ENCODE peak calls at places on chromosomes 12 and 14, in four cellular contexts. L is fibroblast of lung, G is neural progenitor cell, U is GM23248. I is an unnamed sample.

GRCh38 chr14:94584591-94585280 is 3.5 kb downstream of the SERPINA5 start:
- DNase-seq in U (no peak), G (peak), L (no peak), I (no peak)

GRCh38 chr12:51075390-51075789 is 8.0 kb downstream of the CSRNP2 start:
- DNase-seq in L (no peak), G (no peak), U (no peak), I (no peak)

GRCh38 chr12:31324845-31325523 is 966 bp downstream of the SINHCAF start:
- DNase-seq in G (peak), L (peak), U (peak), I (peak)

GRCh38 chr12:52257074-52257551 is 17.3 kb upstream of the KRT86 start:
- DNase-seq in G (no peak), U (no peak), L (no peak), I (no peak)

GRCh38 chr14:105709281-105710118 is 183.1 kb downstream of the TMEM121 start:
- DNase-seq in U (no peak), G (no peak), L (no peak), I (no peak)

GRCh38 chr12:95622879-95623278 is 71.6 kb upstream of the USP44 start:
- DNase-seq in G (no peak), L (no peak), U (no peak), I (no peak)

GRCh38 chr14:99125616-99126431 is 146.2 kb downstream of the BCL11B start:
- DNase-seq in G (no peak), U (no peak), L (no peak), I (no peak)

GRCh38 chr12:127548123-127548553 is 718.8 kb upstream of the TMEM132C start:
- DNase-seq in G (no peak), L (peak), U (peak), I (peak)

GRCh38 chr12:19030180-19030579 is 99.4 kb upstream of the PLEKHA5 start:
- DNase-seq in U (no peak), G (no peak), L (no peak), I (no peak)

GRCh38 chr12:103806807-103807206 is 34.2 kb downstream of the NT5DC3 start:
- DNase-seq in G (no peak), U (no peak), L (peak), I (peak)

GRCh38 chr12:2967651-2968050 is 8.5 kb downstream of the TEAD4 start:
- DNase-seq in G (no peak), L (no peak), U (no peak), I (no peak)

GRCh38 chr12:57737467-57738141 is 938 bp downstream of the AGAP2 start:
- DNase-seq in L (no peak), U (peak), G (peak), I (no peak)

GRCh38 chr12:93707836-93708235 is 30.7 kb downstream of the CRADD start:
- DNase-seq in L (peak), U (peak), G (no peak), I (peak)

GRCh38 chr12:52361553-52361952 is 5.7 kb downstream of the KRT85 start:
- DNase-seq in L (no peak), G (no peak), U (no peak), I (no peak)

GRCh38 chr12:125417446-125417845 is 352.2 kb downstream of the AACS start:
- DNase-seq in G (no peak), U (no peak), L (no peak), I (no peak)

GRCh38 chr12:121789233-121789781 is 4.2 kb downstream of the RHOF start:
- DNase-seq in U (no peak), G (no peak), L (no peak), I (no peak)

GRCh38 chr12:107091989-107092641 is 1.2 kb downstream of the CRY1 start:
- DNase-seq in G (peak), L (peak), U (peak), I (peak)

GRCh38 chr12:47775100-47775911 is 2.3 kb downstream of the SLC48A1 start:
- DNase-seq in U (peak), G (no peak), L (peak), I (peak)

GRCh38 chr14:100022772-100023451 is 42.3 kb upstream of the EVL start:
- DNase-seq in U (peak), L (peak), G (no peak), I (peak)

GRCh38 chr12:68497702-68498101 is 113.0 kb upstream of the RAP1B start:
- DNase-seq in G (no peak), L (peak), U (peak), I (peak)

GRCh38 chr14:95603415-95603814 is 68.6 kb downstream of the GLRX5 start:
- DNase-seq in G (no peak), L (no peak), U (no peak), I (no peak)

GRCh38 chr12:109727746-109728726 is 14.4 kb downstream of the FAM222A start:
- DNase-seq in G (no peak), L (no peak), U (no peak), I (no peak)

GRCh38 chr12:2344892-2345291 is 292.1 kb downstream of the CACNA1C start:
- DNase-seq in L (no peak), G (no peak), U (no peak), I (no peak)

GRCh38 chr14:87566986-87567385 is 426.0 kb downstream of the GALC start:
- DNase-seq in L (peak), G (no peak), U (peak), I (peak)

GRCh38 chr12:132625731-132626430 is 7.3 kb downstream of the P2RX2 start:
- DNase-seq in G (no peak), U (no peak), L (no peak), I (no peak)

GRCh38 chr14:105209091-105209490 is 28.0 kb upstream of the NUDT14 start:
- DNase-seq in L (no peak), U (no peak), G (no peak), I (no peak)

GRCh38 chr14:104550340-104550848 is 29.2 kb upstream of the C14orf180 start:
- DNase-seq in U (no peak), G (no peak), L (no peak), I (no peak)

GRCh38 chr12:56565510-56566101 is 44.0 kb downstream of the RBMS2 start:
- DNase-seq in U (peak), G (peak), L (peak), I (peak)

GRCh38 chr12:75603475-75603874 is 92.1 kb upstream of the KRR1 start:
- DNase-seq in G (no peak), U (peak), L (peak), I (peak)

GRCh38 chr14:26380616-26381015 is 217.2 kb downstream of the NOVA1 start:
- DNase-seq in U (no peak), G (no peak), L (no peak), I (no peak)

GRCh38 chr14:98008381-98009113 is 1211.4 kb downstream of the VRK1 start:
- DNase-seq in L (no peak), G (no peak), U (no peak), I (no peak)

GRCh38 chr14:50801706-50802105 is 29.3 kb downstream of the NIN start:
- DNase-seq in L (peak), G (no peak), U (peak), I (peak)

GRCh38 chr14:90883782-90884181 is 67.6 kb upstream of the TTC7B start:
- DNase-seq in G (no peak), U (no peak), L (peak), I (peak)

GRCh38 chr12:94305293-94305957 is 154.2 kb downstream of the CEP83 start:
- DNase-seq in U (peak), L (peak), G (no peak), I (peak)

GRCh38 chr14:104445832-104446381 is 133.7 kb upstream of the C14orf180 start:
- DNase-seq in U (no peak), L (no peak), G (no peak), I (no peak)

DNA sequence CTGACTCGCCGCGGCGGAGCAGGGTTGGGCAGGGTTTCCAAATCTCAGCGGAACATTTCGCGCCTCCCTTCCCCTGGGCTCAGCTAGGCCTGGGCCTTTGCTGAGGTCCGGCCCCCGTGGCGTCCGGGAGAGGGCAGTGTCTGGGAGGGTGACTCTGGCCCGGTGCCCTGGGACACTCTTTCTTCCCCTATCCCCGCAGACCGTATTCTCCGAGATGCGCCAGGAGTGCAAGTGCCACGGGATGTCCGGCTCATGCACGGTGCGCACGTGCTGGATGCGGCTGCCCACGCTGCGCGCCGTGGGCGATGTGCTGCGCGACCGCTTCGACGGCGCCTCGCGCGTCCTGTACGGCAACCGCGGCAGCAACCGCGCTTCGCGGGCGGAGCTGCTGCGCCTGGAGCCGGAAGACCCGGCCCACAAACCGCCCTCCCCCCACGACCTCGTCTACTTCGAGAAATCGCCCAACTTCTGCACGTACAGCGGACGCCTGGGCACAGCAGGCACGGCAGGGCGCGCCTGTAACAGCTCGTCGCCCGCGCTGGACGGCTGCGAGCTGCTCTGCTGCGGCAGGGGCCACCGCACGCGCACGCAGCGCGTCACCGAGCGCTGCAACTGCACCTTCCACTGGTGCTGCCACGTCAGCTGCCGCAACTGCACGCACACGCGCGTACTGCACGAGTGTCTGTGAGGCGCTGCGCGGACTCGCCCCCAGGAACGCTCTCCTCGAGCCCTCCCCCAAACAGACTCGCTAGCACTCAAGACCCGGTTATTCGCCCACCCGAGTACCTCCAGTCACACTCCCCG is 3.0 kb downstream of the WNT1 start:
- DNase-seq in L (no peak), G (peak), U (peak), I (no peak)
- TF ChIP-seq EZH2 in L (peak), G (peak), U (no peak), I (peak)

GRCh38 chr14:53793790-53794560 is 162.7 kb downstream of the BMP4 start:
- DNase-seq in U (no peak), L (peak), G (no peak), I (peak)

GRCh38 chr14:53791116-53791515 is 165.5 kb downstream of the BMP4 start:
- DNase-seq in G (no peak), U (no peak), L (no peak), I (no peak)

GRCh38 chr14:53796734-53797133 is 159.9 kb downstream of the BMP4 start:
- DNase-seq in G (no peak), U (no peak), L (no peak), I (no peak)

DNA sequence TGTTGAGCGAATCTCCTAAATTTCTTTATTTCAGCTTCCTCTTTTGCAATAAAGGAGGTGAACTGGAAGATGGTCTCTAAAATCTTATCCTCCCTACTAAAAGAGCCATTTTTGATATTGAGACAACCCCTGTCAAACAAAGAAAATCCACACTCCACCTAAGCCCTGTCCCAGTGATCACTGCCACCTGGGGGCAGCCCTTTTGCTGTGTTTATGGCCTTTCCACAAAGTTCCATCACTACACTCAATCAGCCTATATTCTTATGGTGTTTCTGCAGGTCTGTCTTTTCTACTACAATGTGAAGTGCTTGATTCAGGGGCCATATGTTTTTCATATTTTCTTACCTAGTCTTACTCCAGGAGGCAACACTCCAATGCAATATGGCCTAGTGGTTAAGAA is 163.7 kb downstream of the BMP4 start:
- DNase-seq in U (no peak), G (peak), L (no peak), I (no peak)
- H3K9ac ChIP-seq in U (no peak), G (no peak), L (no peak), I (no peak)

GRCh38 chr12:53980448-53981388 is 4.2 kb upstream of the HOXC10 start:
- DNase-seq in L (no peak), G (no peak), U (no peak), I (no peak)
- TF ChIP-seq EZH2 in L (peak), G (peak), U (peak), I (no peak)

GRCh38 chr12:91877022-91877421 is 268.6 kb downstream of the BTG1 start:
- DNase-seq in U (peak), G (peak), L (peak), I (peak)
- H3K9ac ChIP-seq in U (no peak), G (no peak), L (no peak), I (no peak)

GRCh38 chr14:69571879-69572633 is 2.6 kb downstream of the CCDC177 start:
- DNase-seq in U (peak), L (peak), G (no peak), I (no peak)
- TF ChIP-seq EZH2 in U (no peak), L (peak), G (no peak), I (peak)

DNA sequence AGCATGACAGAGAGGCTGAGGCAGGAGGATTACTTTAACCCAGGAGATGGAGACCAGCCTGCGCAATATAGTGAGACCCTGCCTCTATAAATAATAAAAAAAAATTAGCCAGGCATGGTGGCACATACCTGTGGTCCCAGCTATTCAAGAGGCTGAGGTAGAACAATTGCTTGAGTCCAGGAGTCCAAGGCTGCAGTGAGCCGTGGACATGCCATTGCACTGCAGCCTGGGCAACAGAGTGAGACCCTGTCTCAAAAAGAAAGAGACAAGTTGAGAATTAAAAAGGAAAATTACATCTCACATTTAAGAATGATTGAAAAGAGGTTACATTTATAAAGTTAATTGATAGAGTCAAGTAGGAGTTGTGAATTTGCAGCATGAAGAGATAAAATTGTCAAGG is 91.4 kb upstream of the TMPO start:
- DNase-seq in G (no peak), L (no peak), U (no peak), I (no peak)
- H3K9ac ChIP-seq in G (no peak), L (no peak), U (no peak), I (no peak)

GRCh38 chr12:27015730-27016076 is 1.5 kb upstream of the TM7SF3 start:
- DNase-seq in U (peak), L (peak), G (no peak), I (peak)

GRCh38 chr12:27012982-27013255 is 1.3 kb downstream of the TM7SF3 start:
- DNase-seq in U (no peak), L (no peak), G (no peak), I (no peak)

GRCh38 chr12:27013606-27014084 is 539 bp downstream of the TM7SF3 start:
- DNase-seq in U (peak), G (peak), L (peak), I (peak)

GRCh38 chr12:27014085-27014858 is at the start of gene TM7SF3:
- DNase-seq in L (peak), G (peak), U (peak), I (peak)

DNA sequence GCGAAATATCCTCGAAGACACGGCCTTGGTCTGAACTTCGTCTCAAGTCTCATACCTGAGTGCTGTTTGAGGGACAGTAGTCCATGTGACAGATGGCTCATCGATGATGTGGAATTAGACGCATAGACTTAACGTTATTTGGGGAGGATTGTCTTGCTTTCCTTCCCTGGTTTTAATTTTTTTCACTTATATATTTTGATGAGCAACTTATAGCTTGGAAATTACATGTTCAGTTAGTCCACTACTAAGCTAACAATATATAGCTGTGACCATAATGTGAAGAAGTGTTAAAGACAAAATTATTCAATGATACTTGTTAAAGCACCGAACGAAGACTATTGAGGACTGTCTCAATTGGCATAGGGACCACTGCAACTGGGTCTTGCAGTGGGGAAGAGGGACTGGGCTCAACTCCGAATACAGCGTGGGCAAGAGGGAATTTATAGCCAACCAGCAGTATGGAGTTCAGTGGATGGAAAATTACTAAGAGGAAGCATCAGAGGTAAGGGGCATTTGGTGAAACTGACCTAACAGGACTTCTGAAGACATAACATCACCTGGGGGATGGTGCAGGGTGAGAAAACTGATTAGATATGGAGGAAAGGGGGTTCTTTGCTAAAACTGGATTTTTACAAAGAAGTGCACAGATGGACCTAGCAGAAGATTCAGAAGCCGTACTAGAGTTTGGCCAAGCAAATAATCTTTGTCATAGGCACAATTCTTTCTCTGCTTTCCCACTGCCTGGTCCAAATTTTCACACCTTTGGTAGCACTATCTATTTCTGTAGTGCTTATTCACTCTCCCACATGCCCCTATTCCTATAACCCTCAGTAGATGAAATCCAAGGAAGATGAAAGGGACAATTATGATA is 910 bp upstream of the TM7SF3 start:
- DNase-seq in G (no peak), L (no peak), U (peak), I (no peak)
- TF ChIP-seq EZH2 in G (no peak), L (no peak), U (no peak), I (no peak)

GRCh38 chr12:25970916-25971674 is 12.6 kb downstream of the RASSF8 start:
- DNase-seq in L (no peak), G (no peak), U (peak), I (no peak)
- H3K9ac ChIP-seq in L (no peak), G (no peak), U (peak), I (no peak)

GRCh38 chr12:114405449-114406271 is at the start of gene TBX5:
- DNase-seq in G (peak), L (no peak), U (peak), I (no peak)
- TF ChIP-seq EZH2 in G (peak), L (no peak), U (no peak), I (peak)

DNA sequence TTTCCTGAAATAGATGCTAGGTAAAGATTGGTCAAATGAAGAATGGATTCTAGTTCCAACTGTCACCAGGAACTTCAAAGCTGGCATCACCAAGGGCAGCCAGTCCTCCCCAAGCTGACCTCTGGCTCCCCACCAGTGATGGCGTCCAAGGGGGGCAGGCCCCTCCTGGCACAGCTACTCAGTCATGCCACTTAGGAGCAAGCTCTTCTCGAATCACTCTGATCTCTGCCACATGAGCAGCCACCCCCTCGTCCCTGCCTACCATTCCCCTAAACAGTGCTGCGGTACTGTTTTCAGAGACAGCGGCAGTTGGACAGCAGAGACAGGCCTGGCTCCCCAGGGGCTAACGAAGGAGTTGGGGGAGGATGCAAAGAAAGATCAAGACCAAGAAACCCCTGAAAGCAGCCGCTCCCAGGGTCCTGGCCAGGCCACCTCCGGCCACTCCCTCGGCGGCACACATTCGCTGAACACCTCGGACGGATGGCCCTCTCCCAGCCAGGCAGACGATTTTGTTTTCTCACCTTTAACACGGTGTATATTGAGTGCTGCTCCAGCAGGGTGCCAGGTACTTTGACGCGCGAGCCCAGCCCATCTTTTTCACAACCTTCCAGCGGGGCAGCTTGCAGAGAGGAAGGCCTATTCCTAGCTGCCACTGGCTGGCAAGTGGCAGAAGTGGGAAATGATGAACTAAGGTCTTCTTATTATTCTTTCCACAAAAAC is 47.4 kb downstream of the ARL6IP4 start:
- DNase-seq in U (no peak), G (no peak), L (no peak), I (no peak)
- H3K9ac ChIP-seq in U (no peak), G (no peak), L (no peak), I (no peak)

I was measured in astrocyte.